ENCODE peak calls at places on chromosomes 11 and 22, in five cellular contexts. One of them, this sample, is unnamed.

GRCh38 chr11:76680517-76681425 is 10.2 kb upstream of the LRRC32 start:
- DNase-seq in PC-9: peak
- DNase-seq in fibroblast of lung: peak
- DNase-seq in Karpas-422: peak
- DNase-seq in IMR-90: peak
- DNase-seq in this sample: peak

GRCh38 chr11:2725367-2726300 is 25.8 kb upstream of the KCNQ1OT1 start:
- DNase-seq in PC-9: no peak
- DNase-seq in fibroblast of lung: peak
- DNase-seq in Karpas-422: no peak
- DNase-seq in IMR-90: peak
- DNase-seq in this sample: no peak

GRCh38 chr11:128575956-128576340 is 11.4 kb downstream of the ETS1 start:
- DNase-seq in PC-9: no peak
- DNase-seq in fibroblast of lung: peak
- DNase-seq in Karpas-422: no peak
- DNase-seq in IMR-90: peak
- DNase-seq in this sample: no peak

GRCh38 chr22:41405588-41405987 is 23.8 kb downstream of the TEF start:
- DNase-seq in PC-9: no peak
- DNase-seq in fibroblast of lung: no peak
- DNase-seq in Karpas-422: no peak
- DNase-seq in IMR-90: no peak
- DNase-seq in this sample: no peak

GRCh38 chr22:45891996-45892621 is 84.9 kb downstream of the WNT7B start:
- DNase-seq in PC-9: no peak
- DNase-seq in fibroblast of lung: no peak
- DNase-seq in Karpas-422: no peak
- DNase-seq in IMR-90: no peak
- DNase-seq in this sample: no peak

GRCh38 chr11:13776134-13776815 is 107.8 kb downstream of the FAR1 start:
- DNase-seq in PC-9: peak
- DNase-seq in fibroblast of lung: no peak
- DNase-seq in Karpas-422: peak
- DNase-seq in IMR-90: no peak
- DNase-seq in this sample: peak

GRCh38 chr11:17391493-17392355 is 3.3 kb upstream of the KCNJ11 start:
- DNase-seq in PC-9: no peak
- DNase-seq in fibroblast of lung: no peak
- DNase-seq in Karpas-422: peak
- DNase-seq in IMR-90: no peak
- DNase-seq in this sample: no peak

GRCh38 chr11:107609384-107610218 is 18.7 kb downstream of the ELMOD1 start:
- DNase-seq in PC-9: no peak
- DNase-seq in fibroblast of lung: no peak
- DNase-seq in Karpas-422: no peak
- DNase-seq in IMR-90: no peak
- DNase-seq in this sample: no peak

GRCh38 chr11:100008440-100008839 is 678.6 kb upstream of the ARHGAP42 start:
- DNase-seq in PC-9: no peak
- DNase-seq in fibroblast of lung: no peak
- DNase-seq in Karpas-422: no peak
- DNase-seq in IMR-90: no peak
- DNase-seq in this sample: no peak

GRCh38 chr11:103091024-103091423 is 936 bp downstream of the DCUN1D5 start:
- DNase-seq in PC-9: no peak
- DNase-seq in fibroblast of lung: no peak
- DNase-seq in Karpas-422: peak
- DNase-seq in IMR-90: peak
- DNase-seq in this sample: peak

GRCh38 chr22:32355760-32356159 is 1.9 kb upstream of the RFPL3 start:
- DNase-seq in PC-9: no peak
- DNase-seq in fibroblast of lung: no peak
- DNase-seq in Karpas-422: no peak
- DNase-seq in IMR-90: no peak
- DNase-seq in this sample: peak

GRCh38 chr11:95404370-95404769 is 173.4 kb upstream of the SESN3 start:
- DNase-seq in PC-9: no peak
- DNase-seq in fibroblast of lung: no peak
- DNase-seq in Karpas-422: no peak
- DNase-seq in IMR-90: no peak
- DNase-seq in this sample: no peak

GRCh38 chr11:7448126-7448525 is 37.2 kb upstream of the OLFML1 start:
- DNase-seq in PC-9: no peak
- DNase-seq in fibroblast of lung: no peak
- DNase-seq in Karpas-422: peak
- DNase-seq in IMR-90: no peak
- DNase-seq in this sample: no peak

GRCh38 chr11:65433657-65434056 is 11.1 kb downstream of the NEAT1 start:
- DNase-seq in PC-9: no peak
- DNase-seq in fibroblast of lung: no peak
- DNase-seq in Karpas-422: no peak
- DNase-seq in IMR-90: peak
- DNase-seq in this sample: no peak

GRCh38 chr22:17087176-17088131 is 2.7 kb downstream of the IL17RA start:
- DNase-seq in PC-9: no peak
- DNase-seq in fibroblast of lung: peak
- DNase-seq in Karpas-422: no peak
- DNase-seq in IMR-90: peak
- DNase-seq in this sample: no peak

GRCh38 chr11:77672276-77672675 is 34.7 kb upstream of the CLNS1A start:
- DNase-seq in PC-9: no peak
- DNase-seq in fibroblast of lung: peak
- DNase-seq in Karpas-422: no peak
- DNase-seq in IMR-90: peak
- DNase-seq in this sample: peak

GRCh38 chr11:107408762-107409200 is 48.8 kb downstream of the CWF19L2 start:
- DNase-seq in PC-9: no peak
- DNase-seq in fibroblast of lung: no peak
- DNase-seq in Karpas-422: no peak
- DNase-seq in IMR-90: no peak
- DNase-seq in this sample: no peak

GRCh38 chr11:71283960-71284359 is 31.6 kb upstream of the SHANK2 start:
- DNase-seq in PC-9: peak
- DNase-seq in fibroblast of lung: no peak
- DNase-seq in Karpas-422: no peak
- DNase-seq in IMR-90: no peak
- DNase-seq in this sample: peak

GRCh38 chr22:49197500-49197899 is 630.2 kb downstream of the BRD1 start:
- DNase-seq in PC-9: no peak
- DNase-seq in fibroblast of lung: no peak
- DNase-seq in Karpas-422: no peak
- DNase-seq in IMR-90: no peak
- DNase-seq in this sample: no peak

GRCh38 chr22:32660292-32660691 is 141.2 kb upstream of the TIMP3 start:
- DNase-seq in PC-9: peak
- DNase-seq in fibroblast of lung: peak
- DNase-seq in Karpas-422: peak
- DNase-seq in IMR-90: peak
- DNase-seq in this sample: peak

GRCh38 chr11:70203749-70204465 is 811 bp downstream of the FADD start:
- DNase-seq in PC-9: peak
- DNase-seq in fibroblast of lung: peak
- DNase-seq in Karpas-422: peak
- DNase-seq in IMR-90: peak
- DNase-seq in this sample: peak

GRCh38 chr11:18773104-18773503 is 18.5 kb downstream of the PTPN5 start:
- DNase-seq in PC-9: no peak
- DNase-seq in fibroblast of lung: no peak
- DNase-seq in Karpas-422: no peak
- DNase-seq in IMR-90: no peak
- DNase-seq in this sample: no peak

GRCh38 chr11:120512727-120513435 is 1.3 kb downstream of the GRIK4 start:
- DNase-seq in PC-9: no peak
- DNase-seq in fibroblast of lung: no peak
- DNase-seq in Karpas-422: no peak
- DNase-seq in IMR-90: no peak
- DNase-seq in this sample: no peak

GRCh38 chr22:34761111-34761510 is 304.8 kb upstream of the ISX start:
- DNase-seq in PC-9: peak
- DNase-seq in fibroblast of lung: no peak
- DNase-seq in Karpas-422: no peak
- DNase-seq in IMR-90: no peak
- DNase-seq in this sample: peak

GRCh38 chr11:16191212-16191851 is 165.0 kb downstream of the SOX6 start:
- DNase-seq in PC-9: no peak
- DNase-seq in fibroblast of lung: no peak
- DNase-seq in Karpas-422: peak
- DNase-seq in IMR-90: peak
- DNase-seq in this sample: no peak

GRCh38 chr11:2791139-2791520 is 91.3 kb upstream of the KCNQ1OT1 start:
- DNase-seq in PC-9: no peak
- DNase-seq in fibroblast of lung: no peak
- DNase-seq in Karpas-422: no peak
- DNase-seq in IMR-90: no peak
- DNase-seq in this sample: no peak

GRCh38 chr11:2400761-2401435 is 348 bp downstream of the TSSC4 start:
- DNase-seq in PC-9: no peak
- DNase-seq in fibroblast of lung: no peak
- DNase-seq in Karpas-422: no peak
- DNase-seq in IMR-90: no peak
- DNase-seq in this sample: no peak

GRCh38 chr11:76801736-76802135 is 18.6 kb downstream of the TSKU start:
- DNase-seq in PC-9: no peak
- DNase-seq in fibroblast of lung: peak
- DNase-seq in Karpas-422: no peak
- DNase-seq in IMR-90: peak
- DNase-seq in this sample: no peak

GRCh38 chr11:31045335-31045734 is 324.2 kb downstream of the DCDC1 start:
- DNase-seq in PC-9: no peak
- DNase-seq in fibroblast of lung: peak
- DNase-seq in Karpas-422: peak
- DNase-seq in IMR-90: no peak
- DNase-seq in this sample: no peak

GRCh38 chr11:13384837-13385417 is 78.1 kb downstream of the BTBD10 start:
- DNase-seq in PC-9: peak
- DNase-seq in fibroblast of lung: peak
- DNase-seq in Karpas-422: peak
- DNase-seq in IMR-90: peak
- DNase-seq in this sample: peak

GRCh38 chr11:114563077-114563476 is 3.4 kb upstream of the NXPE1 start:
- DNase-seq in PC-9: no peak
- DNase-seq in fibroblast of lung: no peak
- DNase-seq in Karpas-422: no peak
- DNase-seq in IMR-90: peak
- DNase-seq in this sample: peak

GRCh38 chr11:114564836-114565235 is 5.2 kb upstream of the NXPE1 start:
- DNase-seq in PC-9: no peak
- DNase-seq in fibroblast of lung: no peak
- DNase-seq in Karpas-422: no peak
- DNase-seq in IMR-90: no peak
- DNase-seq in this sample: no peak

GRCh38 chr11:114562166-114562916 is 2.7 kb upstream of the NXPE1 start:
- DNase-seq in PC-9: no peak
- DNase-seq in fibroblast of lung: peak
- DNase-seq in Karpas-422: no peak
- DNase-seq in IMR-90: peak
- DNase-seq in this sample: no peak

GRCh38 chr11:114556135-114556534 is 3.5 kb downstream of the NXPE1 start:
- DNase-seq in PC-9: no peak
- DNase-seq in fibroblast of lung: no peak
- DNase-seq in Karpas-422: no peak
- DNase-seq in IMR-90: no peak
- DNase-seq in this sample: no peak

GRCh38 chr11:114559425-114560310 is at the start of gene NXPE1:
- DNase-seq in PC-9: no peak
- DNase-seq in fibroblast of lung: no peak
- DNase-seq in Karpas-422: no peak
- DNase-seq in IMR-90: no peak
- DNase-seq in this sample: no peak
- H3K4me2 ChIP-seq in PC-9: no peak
- H3K4me2 ChIP-seq in fibroblast of lung: no peak
- H3K4me2 ChIP-seq in Karpas-422: no peak
- H3K4me2 ChIP-seq in IMR-90: no peak
- H3K4me2 ChIP-seq in this sample: no peak

GRCh38 chr11:1302461-1303073 is 6.9 kb downstream of the TOLLIP start:
- DNase-seq in PC-9: no peak
- DNase-seq in fibroblast of lung: no peak
- DNase-seq in Karpas-422: no peak
- DNase-seq in IMR-90: no peak
- DNase-seq in this sample: no peak

GRCh38 chr11:1303196-1303821 is 6.1 kb downstream of the TOLLIP start:
- DNase-seq in PC-9: peak
- DNase-seq in fibroblast of lung: no peak
- DNase-seq in Karpas-422: no peak
- DNase-seq in IMR-90: no peak
- DNase-seq in this sample: peak

GRCh38 chr11:1304376-1304775 is 5.1 kb downstream of the TOLLIP start:
- DNase-seq in PC-9: no peak
- DNase-seq in fibroblast of lung: no peak
- DNase-seq in Karpas-422: no peak
- DNase-seq in IMR-90: no peak
- DNase-seq in this sample: no peak

GRCh38 chr11:1305063-1305495 is 4.4 kb downstream of the TOLLIP start:
- DNase-seq in PC-9: no peak
- DNase-seq in fibroblast of lung: no peak
- DNase-seq in Karpas-422: no peak
- DNase-seq in IMR-90: no peak
- DNase-seq in this sample: no peak

GRCh38 chr11:1303973-1304372 is 5.5 kb downstream of the TOLLIP start:
- DNase-seq in PC-9: no peak
- DNase-seq in fibroblast of lung: peak
- DNase-seq in Karpas-422: no peak
- DNase-seq in IMR-90: no peak
- DNase-seq in this sample: no peak
- H3K4me2 ChIP-seq in PC-9: peak
- H3K4me2 ChIP-seq in fibroblast of lung: peak
- H3K4me2 ChIP-seq in Karpas-422: no peak
- H3K4me2 ChIP-seq in IMR-90: no peak
- H3K4me2 ChIP-seq in this sample: peak

GRCh38 chr22:37212174-37212906 is at the start of gene SSTR3:
- DNase-seq in PC-9: no peak
- DNase-seq in fibroblast of lung: no peak
- DNase-seq in Karpas-422: no peak
- DNase-seq in IMR-90: no peak
- DNase-seq in this sample: no peak
- H3K4me2 ChIP-seq in PC-9: no peak
- H3K4me2 ChIP-seq in fibroblast of lung: no peak
- H3K4me2 ChIP-seq in Karpas-422: no peak
- H3K4me2 ChIP-seq in IMR-90: no peak
- H3K4me2 ChIP-seq in this sample: no peak

GRCh38 chr22:19716041-19716828 is 1.9 kb downstream of the SEPTIN5 start:
- DNase-seq in PC-9: no peak
- DNase-seq in fibroblast of lung: no peak
- DNase-seq in Karpas-422: no peak
- DNase-seq in IMR-90: no peak
- DNase-seq in this sample: no peak

GRCh38 chr22:19713228-19713627 is 1.1 kb upstream of the SEPTIN5 start:
- DNase-seq in PC-9: no peak
- DNase-seq in fibroblast of lung: no peak
- DNase-seq in Karpas-422: no peak
- DNase-seq in IMR-90: no peak
- DNase-seq in this sample: no peak

GRCh38 chr22:19715286-19715939 is 1.1 kb downstream of the SEPTIN5 start:
- DNase-seq in PC-9: no peak
- DNase-seq in fibroblast of lung: no peak
- DNase-seq in Karpas-422: no peak
- DNase-seq in IMR-90: no peak
- DNase-seq in this sample: no peak

GRCh38 chr22:19713650-19714319 is 518 bp upstream of the SEPTIN5 start:
- DNase-seq in PC-9: no peak
- DNase-seq in fibroblast of lung: no peak
- DNase-seq in Karpas-422: no peak
- DNase-seq in IMR-90: no peak
- DNase-seq in this sample: no peak

GRCh38 chr22:19714320-19715252 is at the start of gene SEPTIN5:
- DNase-seq in PC-9: no peak
- DNase-seq in fibroblast of lung: no peak
- DNase-seq in Karpas-422: no peak
- DNase-seq in IMR-90: no peak
- DNase-seq in this sample: no peak
- H3K4me2 ChIP-seq in PC-9: peak
- H3K4me2 ChIP-seq in fibroblast of lung: peak
- H3K4me2 ChIP-seq in Karpas-422: no peak
- H3K4me2 ChIP-seq in IMR-90: peak
- H3K4me2 ChIP-seq in this sample: peak